ENCODE peak calls at places on chromosomes 2 and 18, in nine cellular contexts. I is OCI-LY7, N is IMR-90, T is HCT116, Z is GM23248, W is PC-3, D is hepatocyte, A is K562, J is neuronal stem cell. Y is an unnamed sample.
A peak's percentile ranks its signal among the peaks of the same experiment; 100 is the strongest.

GRCh38 chr2:219451626-219452360 is 17.1 kb downstream of the SPEG start:
- DNase-seq in I (no peak), N (peak; percentile 18), T (no peak), Z (no peak), W (no peak), D (no peak), A (no peak), J (no peak), Y (peak; percentile 95)

GRCh38 chr2:223203971-223204370 is 152.0 kb downstream of the KCNE4 start:
- DNase-seq in I (no peak), N (peak; percentile 18), T (no peak), Z (peak; percentile 87), W (peak; percentile 27), D (no peak), A (no peak), J (no peak), Y (no peak)

GRCh38 chr18:24488824-24489493 is 28.5 kb downstream of the HRH4 start:
- DNase-seq in I (peak; percentile 67), N (peak; percentile 41), T (peak; percentile 27), Z (peak; percentile 54), W (peak; percentile 74), D (peak; percentile 62), A (peak; percentile 60), J (peak; percentile 36), Y (peak; percentile 62)

GRCh38 chr18:49178736-49179135 is 228.0 kb upstream of the SMAD7 start:
- DNase-seq in I (peak; percentile 13), N (peak; percentile 23), T (peak; percentile 19), Z (peak; percentile 58), W (peak; percentile 12), D (peak; percentile 52), A (peak; percentile 19), J (no peak), Y (no peak)

GRCh38 chr2:222805591-222806304 is 55.1 kb upstream of the ACSL3 start:
- DNase-seq in I (no peak), N (no peak), T (no peak), Z (no peak), W (no peak), D (no peak), A (peak; percentile 13), J (no peak), Y (no peak)

GRCh38 chr2:47631840-47632398 is 151.0 kb upstream of the MSH6 start:
- DNase-seq in I (no peak), N (peak; percentile 68), T (peak; percentile 54), Z (peak; percentile 95), W (peak; percentile 87), D (peak; percentile 81), A (no peak), J (no peak), Y (peak; percentile 98)

GRCh38 chr2:101281482-101281881 is 27.0 kb downstream of the RNF149 start:
- DNase-seq in I (no peak), N (no peak), T (no peak), Z (no peak), W (no peak), D (no peak), A (no peak), J (no peak), Y (no peak)

GRCh38 chr2:102106133-102106556 is 36.4 kb upstream of the IL1R1 start:
- DNase-seq in I (no peak), N (peak; percentile 93), T (no peak), Z (peak; percentile 71), W (peak; percentile 45), D (no peak), A (no peak), J (no peak), Y (no peak)

GRCh38 chr2:119402645-119403560 is 28.8 kb upstream of the TMEM37 start:
- DNase-seq in I (peak; percentile 45), N (no peak), T (no peak), Z (no peak), W (no peak), D (peak; percentile 66), A (no peak), J (no peak), Y (peak; percentile 29)

GRCh38 chr2:238380785-238381184 is 45.9 kb upstream of the ASB1 start:
- DNase-seq in I (no peak), N (peak; percentile 74), T (peak; percentile 62), Z (peak; percentile 70), W (peak; percentile 94), D (peak; percentile 36), A (no peak), J (no peak), Y (peak; percentile 87)

GRCh38 chr2:157443795-157444642 is at the start of gene CYTIP:
- DNase-seq in I (peak; percentile 84), N (no peak), T (no peak), Z (no peak), W (no peak), D (no peak), A (no peak), J (no peak), Y (peak; percentile 13)

GRCh38 chr18:69839497-69839896 is 108.2 kb downstream of the CD226 start:
- DNase-seq in I (no peak), N (no peak), T (no peak), Z (no peak), W (no peak), D (no peak), A (no peak), J (no peak), Y (no peak)

GRCh38 chr2:154143105-154143504 is 271.4 kb downstream of the GALNT13 start:
- DNase-seq in I (no peak), N (no peak), T (no peak), Z (peak; percentile 2), W (no peak), D (no peak), A (no peak), J (no peak), Y (no peak)

GRCh38 chr18:32438173-32438572 is 32.5 kb downstream of the GAREM1 start:
- DNase-seq in I (no peak), N (no peak), T (no peak), Z (no peak), W (no peak), D (no peak), A (no peak), J (no peak), Y (no peak)

GRCh38 chr2:227848586-227848985 is 22.8 kb upstream of the DAW1 start:
- DNase-seq in I (no peak), N (no peak), T (no peak), Z (no peak), W (peak; percentile 60), D (peak; percentile 22), A (no peak), J (no peak), Y (no peak)

GRCh38 chr2:49035477-49035876 is 118.8 kb downstream of the FSHR start:
- DNase-seq in I (no peak), N (no peak), T (no peak), Z (no peak), W (no peak), D (no peak), A (no peak), J (no peak), Y (no peak)

GRCh38 chr2:85393836-85394235 is 16.3 kb downstream of the CAPG start:
- DNase-seq in I (no peak), N (peak; percentile 36), T (no peak), Z (peak; percentile 86), W (peak; percentile 21), D (no peak), A (no peak), J (no peak), Y (peak; percentile 88)

GRCh38 chr2:71995067-71995665 is 152.5 kb downstream of the CYP26B1 start:
- DNase-seq in I (no peak), N (peak; percentile 5), T (peak; percentile 27), Z (peak; percentile 67), W (peak; percentile 59), D (peak; percentile 7), A (peak; percentile 19), J (no peak), Y (no peak)

GRCh38 chr2:142307716-142308115 is 176.9 kb upstream of the LRP1B start:
- DNase-seq in I (no peak), N (no peak), T (no peak), Z (no peak), W (no peak), D (no peak), A (no peak), J (no peak), Y (no peak)

GRCh38 chr2:214126135-214126534 is 284.7 kb upstream of the VWC2L start:
- DNase-seq in I (no peak), N (peak; percentile 56), T (peak; percentile 34), Z (peak; percentile 35), W (peak; percentile 89), D (no peak), A (no peak), J (no peak), Y (no peak)

DNA sequence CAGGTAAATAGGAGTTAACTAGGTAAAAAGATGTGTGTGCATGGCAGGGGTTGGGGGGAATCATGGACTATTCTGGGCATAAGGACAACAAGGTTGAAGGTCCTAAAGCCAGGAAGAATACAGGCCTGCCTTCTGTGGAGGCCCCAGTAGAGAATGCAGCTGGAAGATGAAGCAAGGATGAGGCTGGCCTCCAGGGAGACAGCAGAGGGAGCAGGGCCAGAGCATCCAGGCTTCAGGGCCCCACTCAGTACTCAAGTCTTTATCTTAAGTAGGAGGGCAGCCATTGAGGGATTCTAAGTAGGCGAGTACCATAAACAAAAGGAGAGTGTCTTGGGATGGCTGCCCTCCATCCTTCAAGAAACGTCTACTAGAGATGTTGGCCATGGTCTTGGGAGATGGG is 101.8 kb upstream of the APCDD1 start:
- DNase-seq in I (no peak), N (no peak), T (no peak), Z (no peak), W (no peak), D (no peak), A (no peak), J (no peak), Y (no peak)
- H3K4me2 ChIP-seq in I (no peak overlapping the region), N (no peak overlapping the region), T (no peak overlapping the region), Z (no peak overlapping the region), W (no peak overlapping the region), D (no peak overlapping the region), A (no peak overlapping the region), J (no peak overlapping the region), Y (no peak overlapping the region)

GRCh38 chr2:4018535-4018934 is 315.2 kb downstream of the DCDC2C start:
- DNase-seq in I (no peak), N (no peak), T (no peak), Z (no peak), W (no peak), D (no peak), A (no peak), J (no peak), Y (no peak)
- H3K9me3 ChIP-seq in I (no peaks in the 10 kb centered on the region), N (peaks cover 36% of the 10 kb centered on the region), T (no peaks in the 10 kb centered on the region), Z (no peaks in the 10 kb centered on the region), W (no peaks in the 10 kb centered on the region), D (no peaks in the 10 kb centered on the region), A (no peaks in the 10 kb centered on the region), J (no peaks in the 10 kb centered on the region), Y (no peaks in the 10 kb centered on the region)

DNA sequence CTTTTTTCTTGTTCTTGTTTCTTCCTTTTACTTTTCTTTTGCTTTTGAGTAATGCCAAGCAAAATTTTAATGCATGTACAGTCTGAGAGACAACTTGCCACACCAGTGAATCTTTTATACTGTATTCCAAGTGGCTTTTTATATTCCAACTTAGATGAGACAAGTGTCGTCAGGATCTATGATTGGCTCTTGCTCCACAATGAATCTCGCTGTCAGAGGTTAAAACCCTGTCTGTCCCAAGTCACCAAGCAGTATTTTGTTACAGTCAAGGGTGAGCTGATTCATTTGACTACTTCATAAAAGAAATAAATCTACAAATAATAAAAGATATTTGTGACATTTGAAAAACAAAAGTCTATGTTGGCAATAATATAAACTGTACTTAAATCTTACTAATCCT is at the start of gene MSTN:
- DNase-seq in I (no peak), N (no peak), T (no peak), Z (no peak), W (no peak), D (no peak), A (no peak), J (no peak), Y (no peak)
- H2AFZ ChIP-seq in I (no peak within 1 kb of the TSS), N (peak within 1 kb of the TSS; percentile 82), T (no peak within 1 kb of the TSS), Z (peak within 1 kb of the TSS; percentile 84), W (no peak within 1 kb of the TSS), D (no peak within 1 kb of the TSS), A (peak within 1 kb of the TSS; percentile 59), J (no peak within 1 kb of the TSS), Y (peak within 1 kb of the TSS; percentile 64)

GRCh38 chr2:191976436-191976835 is 129.5 kb upstream of the CAVIN2 start:
- DNase-seq in I (no peak), N (peak; percentile 75), T (no peak), Z (peak; percentile 51), W (no peak), D (no peak), A (no peak), J (peak; percentile 3), Y (peak; percentile 43)
- H3K4me2 ChIP-seq in I (no peak overlapping the region), N (no peak overlapping the region), T (no peak overlapping the region), Z (peak overlapping the region; percentile 21), W (no peak overlapping the region), D (no peak overlapping the region), A (no peak overlapping the region), J (no peak overlapping the region), Y (no peak overlapping the region)